ENCODE peak calls at places on chromosome 17, in nine cellular contexts. P is transverse colon, F is stomach, X is sigmoid colon, S is SK-N-SH, A is ovary, W is GM12878, K is tibial nerve, G is H1. L is an unnamed sample.

GRCh38 chr17:41666708-41667279 is 21.9 kb upstream of the EIF1 start:
- DNase-seq in P (peak; percentile 91), G (peak; percentile 97), A (peak; percentile 86), S (peak; percentile 84), K (peak; percentile 89), F (peak; percentile 88), W (peak; percentile 66), X (peak; percentile 92), L (peak; percentile 91)

GRCh38 chr17:58415371-58416055 is 1.8 kb downstream of the RNF43 start:
- DNase-seq in W (no peak), K (no peak), X (no peak), P (peak; percentile 43), S (peak; percentile 11), A (no peak), G (no peak), F (peak; percentile 65), L (no peak)

GRCh38 chr17:31549121-31549524 is 157.6 kb downstream of the RAB11FIP4 start:
- DNase-seq in G (no peak), W (no peak), P (no peak), K (no peak), A (no peak), F (no peak), X (no peak), S (peak; percentile 72), L (no peak)

GRCh38 chr17:37233001-37233400 is 142.8 kb upstream of the C17orf78 start:
- DNase-seq in W (no peak), K (no peak), P (no peak), S (no peak), A (no peak), G (no peak), F (no peak), X (no peak), L (no peak)

GRCh38 chr17:44878627-44879221 is 20.5 kb downstream of the EFTUD2 start:
- DNase-seq in X (no peak), W (no peak), K (peak; percentile 38), A (peak; percentile 36), S (peak; percentile 47), P (no peak), G (no peak), F (no peak), L (no peak)

GRCh38 chr17:39197380-39198185 is at the start of gene CACNB1:
- DNase-seq in X (peak; percentile 90), W (no peak), G (peak; percentile 85), A (peak; percentile 81), S (peak; percentile 95), K (peak; percentile 64), F (peak; percentile 72), P (peak; percentile 82), L (peak; percentile 86)

GRCh38 chr17:62163847-62164246 is 98.8 kb upstream of the MED13 start:
- DNase-seq in G (no peak), S (no peak), X (no peak), F (peak; percentile 86), A (no peak), K (no peak), W (no peak), P (peak; percentile 87), L (no peak)

GRCh38 chr17:30372755-30373154 is 6.0 kb upstream of the CPD start:
- DNase-seq in K (no peak), G (no peak), S (no peak), X (no peak), A (no peak), F (no peak), P (no peak), W (no peak), L (no peak)

GRCh38 chr17:4551796-4552525 is 3.2 kb downstream of the MYBBP1A start:
- DNase-seq in W (no peak), S (no peak), A (no peak), K (no peak), X (peak; percentile 55), G (no peak), F (no peak), P (no peak), L (no peak)

GRCh38 chr17:4550534-4551039 is 4.6 kb downstream of the MYBBP1A start:
- DNase-seq in W (no peak), X (no peak), F (no peak), A (no peak), G (no peak), P (no peak), K (no peak), S (no peak), L (no peak)

GRCh38 chr17:4548721-4549531 is 6.3 kb downstream of the MYBBP1A start:
- DNase-seq in K (no peak), F (no peak), P (no peak), X (peak; percentile 54), A (no peak), G (no peak), W (no peak), S (no peak), L (no peak)

GRCh38 chr17:4549781-4550533 is 5.2 kb downstream of the MYBBP1A start:
- DNase-seq in W (no peak), K (no peak), A (no peak), S (no peak), G (no peak), F (no peak), P (no peak), X (peak; percentile 62), L (no peak)

DNA sequence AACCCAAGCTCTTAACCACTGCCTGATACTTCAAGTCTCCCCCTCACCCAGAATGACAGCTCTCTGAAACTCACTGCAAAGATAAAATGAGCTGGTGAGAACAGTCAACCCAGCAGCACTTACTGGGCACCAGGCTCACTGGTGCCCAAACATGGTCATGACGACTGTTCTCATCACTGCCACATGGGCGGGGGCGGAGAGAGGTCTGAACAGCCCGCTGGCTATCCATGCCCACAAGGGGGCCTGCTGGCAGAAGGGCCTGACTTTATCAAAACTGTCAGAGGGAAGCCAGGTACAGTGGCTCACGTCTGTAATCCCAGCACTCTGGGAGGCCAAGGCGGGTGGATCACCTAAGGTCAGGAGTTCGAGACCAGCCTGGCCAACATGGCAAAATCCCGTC is 4.0 kb downstream of the MYBBP1A start:
- DNase-seq in A (no peak), F (no peak), G (no peak), X (no peak), P (no peak), S (peak; percentile 43), W (no peak), K (no peak), L (no peak)
- TF ChIP-seq CTCF in A (no peak), F (no peak), G (peak; percentile 44), X (no peak), P (no peak), S (peak; percentile 31), W (no peak), K (no peak), L (no peak)

GRCh38 chr17:64173646-64174045 is 43.7 kb upstream of the ERN1 start:
- DNase-seq in S (no peak), P (no peak), W (no peak), A (no peak), F (no peak), G (no peak), K (no peak), X (no peak), L (no peak)

GRCh38 chr17:64177346-64178010 is 47.5 kb upstream of the ERN1 start:
- DNase-seq in A (no peak), P (no peak), S (no peak), X (no peak), K (no peak), F (no peak), W (no peak), G (no peak), L (no peak)

GRCh38 chr17:64176556-64176955 is 46.6 kb upstream of the ERN1 start:
- DNase-seq in G (no peak), P (no peak), A (no peak), F (no peak), S (no peak), X (no peak), W (no peak), K (no peak), L (no peak)

GRCh38 chr17:64172510-64172909 is 42.6 kb upstream of the ERN1 start:
- DNase-seq in K (no peak), G (no peak), W (no peak), P (no peak), A (no peak), F (no peak), X (no peak), S (no peak), L (no peak)

DNA sequence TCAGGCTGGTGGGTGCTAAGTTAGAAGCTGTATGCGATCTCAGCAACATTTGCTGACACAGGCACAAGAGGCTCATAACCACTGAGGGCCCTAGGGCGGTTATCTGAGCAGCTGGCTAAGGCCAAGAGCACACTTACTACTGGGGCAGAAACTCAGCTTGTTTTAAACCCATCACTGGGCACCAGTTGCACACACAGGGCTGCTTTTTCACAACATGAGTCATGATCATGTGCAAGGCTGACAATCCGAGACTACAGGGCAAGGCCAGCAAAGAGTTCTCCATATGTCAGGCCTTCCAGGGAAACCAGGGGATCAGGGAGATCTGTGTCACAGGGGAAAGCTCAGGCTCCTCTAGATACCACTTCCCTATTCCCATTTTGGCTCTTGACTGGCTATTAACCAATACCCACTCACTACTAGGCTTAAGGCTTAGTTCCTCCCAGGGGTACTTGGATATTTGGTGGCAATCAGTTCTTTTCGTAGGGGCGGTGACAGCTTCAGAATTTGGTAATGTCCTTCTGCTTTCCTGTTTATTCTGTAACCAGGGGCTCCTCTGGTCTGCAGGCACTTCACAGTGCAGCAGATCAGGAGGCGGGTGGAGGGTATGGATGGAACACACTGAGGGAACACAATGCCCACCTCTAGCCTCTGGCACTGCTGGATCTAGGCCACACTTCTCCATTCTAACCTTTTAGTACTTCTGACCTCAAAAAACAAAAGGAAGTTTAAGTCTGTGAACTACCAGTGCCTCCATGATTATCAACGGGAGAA is 44.9 kb upstream of the ERN1 start:
- DNase-seq in S (no peak), A (no peak), K (peak; percentile 53), G (no peak), F (no peak), P (no peak), X (no peak), W (no peak), L (no peak)
- TF ChIP-seq EP300 in S (no peak), A (no peak), K (peak; percentile 68), G (no peak), F (no peak), P (no peak), X (no peak), W (no peak), L (no peak)

GRCh38 chr17:789160-789840 is 7.1 kb downstream of the MRM3 start:
- DNase-seq in X (no peak), S (no peak), A (no peak), K (no peak), F (no peak), P (no peak), G (no peak), W (no peak), L (no peak)

GRCh38 chr17:791807-792206 is 9.7 kb downstream of the MRM3 start:
- DNase-seq in F (no peak), S (no peak), G (no peak), K (no peak), A (no peak), X (peak; percentile 66), W (no peak), P (no peak), L (no peak)

GRCh38 chr17:792277-792676 is 10.1 kb downstream of the MRM3 start:
- DNase-seq in A (no peak), G (no peak), P (no peak), X (peak; percentile 43), W (no peak), S (no peak), F (no peak), K (no peak), L (no peak)

GRCh38 chr17:787641-788221 is 5.6 kb downstream of the MRM3 start:
- DNase-seq in W (no peak), P (no peak), F (peak; percentile 69), X (peak; percentile 48), A (no peak), G (no peak), S (no peak), K (no peak), L (no peak)

DNA sequence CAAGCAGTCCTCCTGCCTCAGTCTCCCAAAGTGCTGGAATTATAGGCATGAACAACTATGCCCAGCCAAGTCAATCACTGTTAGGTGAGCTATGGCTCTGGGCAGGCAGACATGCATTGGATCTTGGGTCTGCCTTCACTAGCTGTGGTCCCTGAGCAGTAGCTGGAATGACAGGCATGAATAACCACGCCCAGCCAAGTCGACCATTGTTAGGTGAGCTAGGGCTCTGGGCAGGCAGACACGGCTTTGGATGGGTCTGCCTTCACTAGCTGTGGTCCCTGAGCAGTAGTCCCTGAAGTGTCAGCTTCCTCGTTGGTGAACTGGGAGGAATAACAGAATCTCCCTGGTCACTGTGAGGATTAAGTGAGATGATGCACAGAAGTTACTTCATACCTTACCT is 6.4 kb downstream of the MRM3 start:
- DNase-seq in X (peak; percentile 35), P (no peak), W (no peak), S (no peak), G (no peak), K (no peak), A (no peak), F (no peak), L (no peak)
- H3K36me3 ChIP-seq in X (peaks cover 66% of the 10 kb centered on the region), P (peaks cover 10% of the 10 kb centered on the region), W (peaks cover 11% of the 10 kb centered on the region), S (peaks cover 47% of the 10 kb centered on the region), G (peaks cover 30% of the 10 kb centered on the region), K (peaks cover 20% of the 10 kb centered on the region), A (no peaks in the 10 kb centered on the region), F (peaks cover 57% of the 10 kb centered on the region), L (peaks cover 57% of the 10 kb centered on the region)

GRCh38 chr17:17972126-17972951 is at the start of the genes DRC3 and TOM1L2:
- DNase-seq in K (peak; percentile 99), S (peak; percentile 98), A (peak; percentile 100), P (peak; percentile 100), F (peak; percentile 100), X (peak; percentile 100), G (peak; percentile 99), W (peak; percentile 100), L (peak; percentile 100)
- TF ChIP-seq CTCF in K (peak; percentile 71), S (no peak), A (peak; percentile 26), P (peak; percentile 13), F (no peak), X (no peak), G (no peak), W (no peak), L (no peak)